ENCODE peak calls at places on chromosomes 3 and 15, in eight cellular contexts. N is mesothelial cell of epicardium; B is NCI-H1092 treated with DMSO at 0.1 percent for 48 hours; V is left ventricle myocardium inferior; R is stimulated activated CD8-positive, alpha-beta memory T cell treated with anti-CD3 and anti-CD28 coated beads, Interleukin-15, amount 100 ng/mL, for 24 hours; Y is fibroblast of the aortic adventitia; J is CD4-positive, CD25-positive, alpha-beta regulatory T cell; I is nephron progenitor cell. K is an unnamed sample.

GRCh38 chr3:71462586-71462985 is 120.9 kb downstream of the FOXP1 start:
- DNase-seq in N (no peak), B (no peak), V (no peak), R (no peak), Y (no peak), J (no peak), I (no peak), K (no peak)

GRCh38 chr15:28992996-28993719 is 107.4 kb downstream of the APBA2 start:
- DNase-seq in N (no peak), B (no peak), V (no peak), R (no peak), Y (no peak), J (no peak), I (no peak), K (no peak)

GRCh38 chr15:59691194-59691805 is 2.2 kb upstream of the BNIP2 start:
- DNase-seq in N (no peak), B (peak; percentile 6), V (no peak), R (no peak), Y (peak; percentile 78), J (peak; percentile 26), I (peak; percentile 21), K (no peak)

GRCh38 chr3:177191108-177191779 is 6.0 kb downstream of the TBL1XR1 start:
- DNase-seq in N (no peak), B (no peak), V (no peak), R (no peak), Y (no peak), J (no peak), I (no peak), K (no peak)

GRCh38 chr15:57485869-57486268 is 105.8 kb upstream of the MYZAP start:
- DNase-seq in N (no peak), B (no peak), V (no peak), R (no peak), Y (peak; percentile 80), J (no peak), I (no peak), K (no peak)

GRCh38 chr3:117628896-117629295 is 919.3 kb downstream of the TUSC7 start:
- DNase-seq in N (peak; percentile 44), B (peak; percentile 100), V (no peak), R (no peak), Y (peak; percentile 93), J (no peak), I (no peak), K (no peak)

GRCh38 chr15:58165661-58166060 is 27.5 kb downstream of the AQP9 start:
- DNase-seq in N (peak; percentile 63), B (peak; percentile 16), V (peak; percentile 52), R (no peak), Y (peak; percentile 76), J (no peak), I (no peak), K (no peak)

GRCh38 chr3:172749201-172749965 is 1.1 kb upstream of the ECT2 start:
- DNase-seq in N (no peak), B (peak; percentile 46), V (no peak), R (no peak), Y (peak; percentile 99), J (no peak), I (no peak), K (no peak)

GRCh38 chr3:45760878-45761711 is 35.2 kb downstream of the SLC6A20 start:
- DNase-seq in N (no peak), B (peak; percentile 51), V (no peak), R (no peak), Y (peak; percentile 79), J (no peak), I (peak; percentile 64), K (no peak)

GRCh38 chr3:159458010-159458409 is 530.6 kb upstream of the IL12A start:
- DNase-seq in N (peak; percentile 39), B (no peak), V (no peak), R (no peak), Y (peak; percentile 89), J (no peak), I (no peak), K (no peak)

GRCh38 chr3:143875566-143875965 is 27.3 kb upstream of the SLC9A9 start:
- DNase-seq in N (no peak), B (no peak), V (no peak), R (no peak), Y (no peak), J (no peak), I (no peak), K (no peak)

GRCh38 chr15:62603757-62604156 is 438.7 kb upstream of the C2CD4B start:
- DNase-seq in N (no peak), B (no peak), V (no peak), R (no peak), Y (peak; percentile 88), J (no peak), I (no peak), K (no peak)

GRCh38 chr3:138600341-138600740 is 6.3 kb upstream of the CEP70 start:
- DNase-seq in N (no peak), B (no peak), V (no peak), R (no peak), Y (peak; percentile 7), J (no peak), I (no peak), K (no peak)

GRCh38 chr3:187767266-187768032 is 22.2 kb upstream of the BCL6 start:
- DNase-seq in N (no peak), B (no peak), V (no peak), R (no peak), Y (peak; percentile 86), J (no peak), I (no peak), K (no peak)